ENCODE peak calls at places on chromosomes 1 and 21, in four cellular contexts. One of them, this sample, is unnamed.

GRCh38 chr21:41612674-41613250 is 104.8 kb upstream of the TMPRSS2 start:
- DNase-seq in stimulated activated CD8-positive, alpha-beta memory T cell treated with anti-CD3 and anti-CD28 coated beads, Interleukin-4, amount 100 ng/mL, for 4 hours: no peak
- DNase-seq in hepatic stellate cell: peak
- DNase-seq in skeletal muscle cell: peak
- DNase-seq in this sample: peak

GRCh38 chr1:92820551-92820950 is 11.3 kb upstream of the RPL5 start:
- DNase-seq in skeletal muscle cell: no peak
- DNase-seq in hepatic stellate cell: no peak
- DNase-seq in stimulated activated CD8-positive, alpha-beta memory T cell treated with anti-CD3 and anti-CD28 coated beads, Interleukin-4, amount 100 ng/mL, for 4 hours: no peak
- DNase-seq in this sample: no peak

GRCh38 chr1:200512191-200512590 is 102.4 kb upstream of the ZNF281 start:
- DNase-seq in hepatic stellate cell: peak
- DNase-seq in stimulated activated CD8-positive, alpha-beta memory T cell treated with anti-CD3 and anti-CD28 coated beads, Interleukin-4, amount 100 ng/mL, for 4 hours: no peak
- DNase-seq in skeletal muscle cell: peak
- DNase-seq in this sample: peak

GRCh38 chr1:207988326-207989005 is 77.5 kb upstream of the CD34 start:
- DNase-seq in stimulated activated CD8-positive, alpha-beta memory T cell treated with anti-CD3 and anti-CD28 coated beads, Interleukin-4, amount 100 ng/mL, for 4 hours: no peak
- DNase-seq in hepatic stellate cell: no peak
- DNase-seq in skeletal muscle cell: no peak
- DNase-seq in this sample: no peak

GRCh38 chr1:157948547-157949152 is 44.8 kb upstream of the KIRREL1 start:
- DNase-seq in hepatic stellate cell: no peak
- DNase-seq in stimulated activated CD8-positive, alpha-beta memory T cell treated with anti-CD3 and anti-CD28 coated beads, Interleukin-4, amount 100 ng/mL, for 4 hours: no peak
- DNase-seq in skeletal muscle cell: no peak
- DNase-seq in this sample: peak

GRCh38 chr1:235588916-235589515 is 60.6 kb downstream of the GNG4 start:
- DNase-seq in hepatic stellate cell: peak
- DNase-seq in skeletal muscle cell: peak
- DNase-seq in stimulated activated CD8-positive, alpha-beta memory T cell treated with anti-CD3 and anti-CD28 coated beads, Interleukin-4, amount 100 ng/mL, for 4 hours: no peak
- DNase-seq in this sample: peak

GRCh38 chr1:227891955-227892871 is 55.5 kb downstream of the WNT9A start:
- DNase-seq in skeletal muscle cell: no peak
- DNase-seq in stimulated activated CD8-positive, alpha-beta memory T cell treated with anti-CD3 and anti-CD28 coated beads, Interleukin-4, amount 100 ng/mL, for 4 hours: no peak
- DNase-seq in hepatic stellate cell: no peak
- DNase-seq in this sample: no peak

GRCh38 chr21:42753804-42754203 is 100.4 kb downstream of the PDE9A start:
- DNase-seq in stimulated activated CD8-positive, alpha-beta memory T cell treated with anti-CD3 and anti-CD28 coated beads, Interleukin-4, amount 100 ng/mL, for 4 hours: no peak
- DNase-seq in hepatic stellate cell: no peak
- DNase-seq in skeletal muscle cell: no peak
- DNase-seq in this sample: no peak

GRCh38 chr1:207404849-207405525 is 49.1 kb upstream of the CR2 start:
- DNase-seq in stimulated activated CD8-positive, alpha-beta memory T cell treated with anti-CD3 and anti-CD28 coated beads, Interleukin-4, amount 100 ng/mL, for 4 hours: no peak
- DNase-seq in hepatic stellate cell: peak
- DNase-seq in skeletal muscle cell: peak
- DNase-seq in this sample: peak

GRCh38 chr1:212935387-212935981 is 14.9 kb upstream of the VASH2 start:
- DNase-seq in skeletal muscle cell: no peak
- DNase-seq in stimulated activated CD8-positive, alpha-beta memory T cell treated with anti-CD3 and anti-CD28 coated beads, Interleukin-4, amount 100 ng/mL, for 4 hours: no peak
- DNase-seq in hepatic stellate cell: no peak
- DNase-seq in this sample: no peak

GRCh38 chr1:206708058-206708457 is 23.4 kb downstream of the MAPKAPK2 start:
- DNase-seq in hepatic stellate cell: no peak
- DNase-seq in skeletal muscle cell: no peak
- DNase-seq in stimulated activated CD8-positive, alpha-beta memory T cell treated with anti-CD3 and anti-CD28 coated beads, Interleukin-4, amount 100 ng/mL, for 4 hours: no peak
- DNase-seq in this sample: no peak

GRCh38 chr1:218945050-218945449 is 228.6 kb upstream of the LYPLAL1 start:
- DNase-seq in hepatic stellate cell: no peak
- DNase-seq in skeletal muscle cell: peak
- DNase-seq in stimulated activated CD8-positive, alpha-beta memory T cell treated with anti-CD3 and anti-CD28 coated beads, Interleukin-4, amount 100 ng/mL, for 4 hours: no peak
- DNase-seq in this sample: peak

GRCh38 chr1:24970399-24970753 is 40.3 kb upstream of the RUNX3 start:
- DNase-seq in hepatic stellate cell: no peak
- DNase-seq in skeletal muscle cell: peak
- DNase-seq in stimulated activated CD8-positive, alpha-beta memory T cell treated with anti-CD3 and anti-CD28 coated beads, Interleukin-4, amount 100 ng/mL, for 4 hours: no peak
- DNase-seq in this sample: peak

GRCh38 chr21:45225741-45226327 is 61.9 kb downstream of the POFUT2 start:
- DNase-seq in skeletal muscle cell: no peak
- DNase-seq in stimulated activated CD8-positive, alpha-beta memory T cell treated with anti-CD3 and anti-CD28 coated beads, Interleukin-4, amount 100 ng/mL, for 4 hours: no peak
- DNase-seq in hepatic stellate cell: no peak
- DNase-seq in this sample: no peak

GRCh38 chr1:39877231-39877778 is 6.0 kb downstream of the TRIT1 start:
- DNase-seq in skeletal muscle cell: no peak
- DNase-seq in hepatic stellate cell: no peak
- DNase-seq in stimulated activated CD8-positive, alpha-beta memory T cell treated with anti-CD3 and anti-CD28 coated beads, Interleukin-4, amount 100 ng/mL, for 4 hours: no peak
- DNase-seq in this sample: no peak

GRCh38 chr1:185917646-185918045 is 183.5 kb downstream of the HMCN1 start:
- DNase-seq in hepatic stellate cell: no peak
- DNase-seq in skeletal muscle cell: peak
- DNase-seq in stimulated activated CD8-positive, alpha-beta memory T cell treated with anti-CD3 and anti-CD28 coated beads, Interleukin-4, amount 100 ng/mL, for 4 hours: no peak
- DNase-seq in this sample: peak

GRCh38 chr21:28758042-28758882 is 234.4 kb downstream of the LTN1 start:
- DNase-seq in skeletal muscle cell: no peak
- DNase-seq in stimulated activated CD8-positive, alpha-beta memory T cell treated with anti-CD3 and anti-CD28 coated beads, Interleukin-4, amount 100 ng/mL, for 4 hours: no peak
- DNase-seq in hepatic stellate cell: no peak
- DNase-seq in this sample: no peak

GRCh38 chr1:188237573-188238353 is 1409.0 kb downstream of the PLA2G4A start:
- DNase-seq in skeletal muscle cell: peak
- DNase-seq in stimulated activated CD8-positive, alpha-beta memory T cell treated with anti-CD3 and anti-CD28 coated beads, Interleukin-4, amount 100 ng/mL, for 4 hours: no peak
- DNase-seq in hepatic stellate cell: no peak
- DNase-seq in this sample: peak

GRCh38 chr1:203283597-203283996 is 21.7 kb upstream of the BTG2 start:
- DNase-seq in skeletal muscle cell: no peak
- DNase-seq in hepatic stellate cell: no peak
- DNase-seq in stimulated activated CD8-positive, alpha-beta memory T cell treated with anti-CD3 and anti-CD28 coated beads, Interleukin-4, amount 100 ng/mL, for 4 hours: no peak
- DNase-seq in this sample: no peak

GRCh38 chr1:62325696-62326095 is 6.5 kb upstream of the KANK4 start:
- DNase-seq in hepatic stellate cell: no peak
- DNase-seq in skeletal muscle cell: peak
- DNase-seq in stimulated activated CD8-positive, alpha-beta memory T cell treated with anti-CD3 and anti-CD28 coated beads, Interleukin-4, amount 100 ng/mL, for 4 hours: no peak
- DNase-seq in this sample: peak

GRCh38 chr1:58982259-58982998 is 198.6 kb upstream of the JUN start:
- DNase-seq in hepatic stellate cell: no peak
- DNase-seq in stimulated activated CD8-positive, alpha-beta memory T cell treated with anti-CD3 and anti-CD28 coated beads, Interleukin-4, amount 100 ng/mL, for 4 hours: no peak
- DNase-seq in skeletal muscle cell: no peak
- DNase-seq in this sample: peak

GRCh38 chr1:218957971-218958370 is 215.7 kb upstream of the LYPLAL1 start:
- DNase-seq in skeletal muscle cell: no peak
- DNase-seq in hepatic stellate cell: no peak
- DNase-seq in stimulated activated CD8-positive, alpha-beta memory T cell treated with anti-CD3 and anti-CD28 coated beads, Interleukin-4, amount 100 ng/mL, for 4 hours: no peak
- DNase-seq in this sample: no peak

GRCh38 chr1:145885738-145886287 is at the start of gene ANKRD35:
- DNase-seq in skeletal muscle cell: no peak
- DNase-seq in stimulated activated CD8-positive, alpha-beta memory T cell treated with anti-CD3 and anti-CD28 coated beads, Interleukin-4, amount 100 ng/mL, for 4 hours: peak
- DNase-seq in hepatic stellate cell: peak
- DNase-seq in this sample: peak

GRCh38 chr1:181104790-181105133 is 16.3 kb downstream of the IER5 start:
- DNase-seq in hepatic stellate cell: no peak
- DNase-seq in skeletal muscle cell: no peak
- DNase-seq in stimulated activated CD8-positive, alpha-beta memory T cell treated with anti-CD3 and anti-CD28 coated beads, Interleukin-4, amount 100 ng/mL, for 4 hours: peak
- DNase-seq in this sample: no peak

GRCh38 chr1:161074676-161075368 is 5.1 kb upstream of the ARHGAP30 start:
- DNase-seq in skeletal muscle cell: no peak
- DNase-seq in stimulated activated CD8-positive, alpha-beta memory T cell treated with anti-CD3 and anti-CD28 coated beads, Interleukin-4, amount 100 ng/mL, for 4 hours: no peak
- DNase-seq in hepatic stellate cell: no peak
- DNase-seq in this sample: no peak

GRCh38 chr1:61812916-61813315 is 70.6 kb downstream of the PATJ start:
- DNase-seq in skeletal muscle cell: no peak
- DNase-seq in stimulated activated CD8-positive, alpha-beta memory T cell treated with anti-CD3 and anti-CD28 coated beads, Interleukin-4, amount 100 ng/mL, for 4 hours: no peak
- DNase-seq in hepatic stellate cell: no peak
- DNase-seq in this sample: no peak

GRCh38 chr1:68232354-68233148 is at the start of gene WLS:
- DNase-seq in hepatic stellate cell: peak
- DNase-seq in skeletal muscle cell: peak
- DNase-seq in stimulated activated CD8-positive, alpha-beta memory T cell treated with anti-CD3 and anti-CD28 coated beads, Interleukin-4, amount 100 ng/mL, for 4 hours: no peak
- DNase-seq in this sample: peak

GRCh38 chr1:116287341-116288200 is 85.5 kb upstream of the ATP1A1 start:
- DNase-seq in hepatic stellate cell: no peak
- DNase-seq in skeletal muscle cell: no peak
- DNase-seq in stimulated activated CD8-positive, alpha-beta memory T cell treated with anti-CD3 and anti-CD28 coated beads, Interleukin-4, amount 100 ng/mL, for 4 hours: no peak
- DNase-seq in this sample: no peak

GRCh38 chr1:5424802-5425201 is 567.4 kb downstream of the NPHP4 start:
- DNase-seq in hepatic stellate cell: no peak
- DNase-seq in skeletal muscle cell: no peak
- DNase-seq in stimulated activated CD8-positive, alpha-beta memory T cell treated with anti-CD3 and anti-CD28 coated beads, Interleukin-4, amount 100 ng/mL, for 4 hours: no peak
- DNase-seq in this sample: no peak